ENCODE peak calls at places on chromosomes 1 and 21, in six cellular contexts. I is thoracic aorta; A is H9; X is hippocampal formation; D is stimulated activated CD4-positive, alpha-beta T cell treated with anti-CD3 and anti-CD28 coated beads, Interleukin-1b, Interleukin-23, amount 100 ng/mL, for 1 hour; T is tibial nerve. N is an unnamed sample.

GRCh38 chr1:84907095-84907827 is 14.3 kb upstream of the LPAR3 start:
- DNase-seq in X (no peak), A (no peak), T (no peak), I (no peak), D (no peak), N (peak)

GRCh38 chr1:92211166-92211565 is 6.5 kb upstream of the C1orf146 start:
- DNase-seq in T (no peak), A (no peak), X (no peak), I (no peak), D (no peak), N (no peak)

GRCh38 chr1:17550684-17551584 is 11.4 kb downstream of the ARHGEF10L start:
- DNase-seq in A (peak), D (no peak), I (no peak), X (no peak), T (no peak), N (no peak)

GRCh38 chr1:22332166-22332717 is 119.4 kb upstream of the ZBTB40 start:
- DNase-seq in D (no peak), A (no peak), X (no peak), T (no peak), I (no peak), N (no peak)

GRCh38 chr1:89022167-89022959 is at the start of gene GBP3:
- DNase-seq in D (no peak), A (no peak), T (no peak), I (no peak), X (no peak), N (peak)

GRCh38 chr21:34526236-34526617 is 14.2 kb upstream of the KCNE1 start:
- DNase-seq in X (no peak), T (no peak), I (no peak), A (no peak), D (no peak), N (no peak)

GRCh38 chr1:22749919-22750670 is 39.5 kb downstream of the EPHB2 start:
- DNase-seq in T (no peak), X (no peak), I (peak), D (no peak), A (no peak), N (peak)

GRCh38 chr1:94803517-94804441 is 16.4 kb upstream of the SLC44A3 start:
- DNase-seq in T (peak), I (no peak), D (no peak), A (no peak), X (peak), N (no peak)

GRCh38 chr1:216826629-216827028 is 103.4 kb upstream of the ESRRG start:
- DNase-seq in T (no peak), X (no peak), D (no peak), A (no peak), I (no peak), N (no peak)

GRCh38 chr1:32989160-32989894 is 24.7 kb upstream of the RNF19B start:
- DNase-seq in X (peak), T (peak), A (no peak), D (no peak), I (peak), N (no peak)

GRCh38 chr1:55213885-55214213 is 1.3 kb downstream of the USP24 start:
- DNase-seq in T (no peak), I (no peak), A (peak), X (no peak), D (no peak), N (no peak)

GRCh38 chr1:117821382-117821755 is 108.1 kb downstream of the GDAP2 start:
- DNase-seq in A (no peak), I (no peak), T (no peak), D (no peak), X (no peak), N (no peak)

GRCh38 chr1:55707196-55707595 is 492.0 kb upstream of the USP24 start:
- DNase-seq in T (no peak), X (no peak), A (no peak), D (no peak), I (no peak), N (no peak)

GRCh38 chr1:197268012-197268411 is at the start of gene CRB1:
- DNase-seq in D (no peak), T (no peak), X (peak), A (no peak), I (no peak), N (no peak)

GRCh38 chr1:8082945-8083344 is 56.8 kb upstream of the ERRFI1 start:
- DNase-seq in A (no peak), T (no peak), X (no peak), I (no peak), D (no peak), N (no peak)

GRCh38 chr1:61253059-61253735 is 170.8 kb downstream of the NFIA start:
- DNase-seq in D (no peak), X (peak), A (no peak), I (no peak), T (peak), N (peak)

GRCh38 chr1:160217466-160218165 is 12.4 kb downstream of the PEA15 start:
- DNase-seq in D (no peak), X (no peak), I (no peak), A (no peak), T (no peak), N (no peak)

GRCh38 chr1:22563671-22564612 is 653 bp downstream of the EPHA8 start:
- DNase-seq in A (no peak), X (no peak), I (no peak), D (no peak), T (no peak), N (no peak)

GRCh38 chr1:209769956-209770355 is 14.1 kb downstream of the TRAF3IP3 start:
- DNase-seq in T (no peak), I (no peak), X (no peak), A (no peak), D (no peak), N (no peak)

GRCh38 chr1:239616686-239617085 is 230.3 kb downstream of the CHRM3 start:
- DNase-seq in D (no peak), X (no peak), T (no peak), A (no peak), I (no peak), N (no peak)

GRCh38 chr21:32308696-32309095 is 10.0 kb downstream of the MRAP start:
- DNase-seq in I (no peak), D (no peak), T (no peak), A (no peak), X (no peak), N (no peak)

GRCh38 chr1:180213401-180214177 is 16.5 kb upstream of the LHX4 start:
- DNase-seq in T (no peak), X (peak), I (no peak), D (no peak), A (peak), N (no peak)

GRCh38 chr1:210233216-210233494 is 559 bp downstream of the SERTAD4 start:
- DNase-seq in T (no peak), A (no peak), I (no peak), D (no peak), X (peak), N (no peak)

GRCh38 chr21:46206163-46207005 is 22.1 kb upstream of the SPATC1L start:
- DNase-seq in T (no peak), X (no peak), I (no peak), A (no peak), D (no peak), N (no peak)

GRCh38 chr1:107135466-107135865 is 5.4 kb upstream of the NTNG1 start:
- DNase-seq in T (no peak), A (peak), I (no peak), X (no peak), D (no peak), N (no peak)

N was measured in epithelial cell of prostate.